ENCODE peak calls at places on chromosomes 2 and 18, in four cellular contexts. D is A549, X is K562, H is HepG2. L is an unnamed sample.

GRCh38 chr2:233060500-233061006 is 411 bp downstream of the INPP5D start:
- DNase-seq in D (no peak), X (no peak), H (no peak), L (no peak)

GRCh38 chr2:197161738-197162137 is 148.8 kb downstream of the ANKRD44 start:
- DNase-seq in D (no peak), X (no peak), H (no peak), L (no peak)

GRCh38 chr2:108220942-108221541 is 18.7 kb upstream of the SULT1C3 start:
- DNase-seq in D (no peak), X (no peak), H (no peak), L (no peak)

GRCh38 chr2:195494452-195494851 is 162.6 kb upstream of the SLC39A10 start:
- DNase-seq in D (no peak), X (no peak), H (no peak), L (no peak)

GRCh38 chr2:236912316-236913153 is 173.2 kb upstream of the COPS8 start:
- DNase-seq in D (no peak), X (no peak), H (no peak), L (no peak)

GRCh38 chr2:41965886-41966285 is 81.9 kb upstream of the PKDCC start:
- DNase-seq in D (peak), X (no peak), H (no peak), L (no peak)

GRCh38 chr2:11109002-11109401 is 46.3 kb upstream of the SLC66A3 start:
- DNase-seq in D (no peak), X (no peak), H (no peak), L (no peak)

GRCh38 chr2:182666674-182667320 is 49.3 kb upstream of the DNAJC10 start:
- DNase-seq in D (peak), X (peak), H (peak), L (no peak)

GRCh38 chr18:73060666-73061270 is 193.0 kb upstream of the NETO1 start:
- DNase-seq in D (no peak), X (no peak), H (no peak), L (no peak)

GRCh38 chr2:113877651-113878594 is 12.0 kb upstream of the ACTR3 start:
- DNase-seq in D (peak), X (peak), H (peak), L (no peak)

GRCh38 chr18:56702946-56703345 is 51.8 kb downstream of the WDR7 start:
- DNase-seq in D (peak), X (peak), H (peak), L (no peak)

GRCh38 chr2:236603361-236604015 is 33.9 kb downstream of the ACKR3 start:
- DNase-seq in D (no peak), X (no peak), H (no peak), L (no peak)

GRCh38 chr2:102256281-102256680 is 55.1 kb upstream of the IL1RL1 start:
- DNase-seq in D (no peak), X (no peak), H (no peak), L (no peak)
- H3K4me3 ChIP-seq in D (no peak), X (no peak), H (peak), L (no peak)

GRCh38 chr2:226873051-226873620 is 37.3 kb downstream of the RHBDD1 start:
- DNase-seq in D (no peak), X (no peak), H (no peak), L (no peak)
- TF ChIP-seq RNF2 in D (no peak), X (no peak), H (no peak), L (no peak)

GRCh38 chr2:174580951-174581350 is 16.7 kb downstream of the WIPF1 start:
- DNase-seq in D (no peak), X (no peak), H (no peak), L (no peak)
- H3K4me3 ChIP-seq in D (no peak), X (no peak), H (no peak), L (no peak)

GRCh38 chr2:95328386-95329125 is 31.4 kb downstream of the KCNIP3 start:
- DNase-seq in D (no peak), X (no peak), H (no peak), L (no peak)
- TF ChIP-seq RNF2 in D (no peak), X (no peak), H (no peak), L (no peak)

DNA sequence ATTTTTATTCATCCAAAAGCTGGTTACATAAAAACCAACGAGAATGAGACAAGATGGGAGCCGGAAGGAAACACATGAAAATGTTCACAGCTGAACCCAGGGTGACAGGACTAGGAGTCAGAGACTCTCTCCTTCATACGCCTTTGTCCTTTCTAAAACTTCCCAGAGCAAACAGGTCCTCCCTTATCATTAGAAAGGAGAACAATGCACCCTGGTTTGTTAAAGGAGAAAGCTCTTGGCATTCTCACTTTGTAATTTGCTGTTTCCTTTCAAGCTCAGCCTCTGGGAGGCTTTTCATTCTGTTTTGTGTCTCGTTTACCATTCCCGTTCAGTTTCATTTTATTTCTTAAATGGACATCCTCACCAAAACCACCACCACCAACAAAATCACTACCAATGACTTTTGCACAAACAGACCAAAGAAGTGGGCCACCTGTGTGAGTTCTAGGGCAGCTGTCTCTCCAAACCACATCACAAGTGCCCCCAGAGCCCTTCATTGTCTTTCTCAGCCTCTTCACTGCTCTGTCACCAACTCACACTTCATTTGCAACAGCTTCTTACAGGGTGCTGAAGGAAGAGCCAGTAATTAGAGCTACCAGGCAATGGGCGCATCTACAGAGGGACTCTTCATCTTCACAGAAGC is 105.3 kb downstream of the HDAC4 start:
- DNase-seq in D (no peak), X (no peak), H (no peak), L (no peak)
- H3K4me3 ChIP-seq in D (no peak), X (no peak), H (peak), L (no peak)

GRCh38 chr2:224865016-224865415 is 148.9 kb upstream of the CCDC195 start:
- DNase-seq in D (no peak), X (no peak), H (no peak), L (no peak)

GRCh38 chr2:224861266-224861665 is 145.1 kb upstream of the CCDC195 start:
- DNase-seq in D (no peak), X (no peak), H (no peak), L (no peak)

GRCh38 chr2:224860786-224861185 is 144.6 kb upstream of the CCDC195 start:
- DNase-seq in D (no peak), X (no peak), H (no peak), L (no peak)
- TF ChIP-seq RNF2 in D (no peak), X (no peak), H (no peak), L (no peak)

GRCh38 chr2:176109955-176110345 is 2.9 kb downstream of the HOXD11 start:
- DNase-seq in D (no peak), X (no peak), H (no peak), L (no peak)
- H3K4me3 ChIP-seq in D (no peak), X (no peak), H (no peak), L (no peak)

GRCh38 chr2:162677476-162677875 is 161.1 kb downstream of the KCNH7 start:
- DNase-seq in D (no peak), X (no peak), H (no peak), L (no peak)
- TF ChIP-seq RNF2 in D (no peak), X (no peak), H (no peak), L (no peak)

GRCh38 chr18:21740724-21741510 is at the start of gene MIB1:
- DNase-seq in D (no peak), X (peak), H (no peak), L (no peak)
- H3K4me3 ChIP-seq in D (peak), X (peak), H (peak), L (peak)

L was measured in H1.